ENCODE peak calls at places on chromosomes 12 and 14, in five cellular contexts. L is posterior cingulate gyrus, A is H54, O is kidney tubule cell, N is HuH-7. K is an unnamed sample.
A peak's percentile ranks its signal among the peaks of the same experiment; 100 is the strongest.

GRCh38 chr14:103207038-103207403 is 83.8 kb downstream of the TNFAIP2 start:
- DNase-seq in L (no peak), A (no peak), O (peak; percentile 89), N (peak; percentile 72), K (no peak)

GRCh38 chr14:23045419-23046357 is 3.7 kb downstream of the PSMB11 start:
- DNase-seq in L (no peak), A (no peak), O (no peak), N (no peak), K (no peak)

GRCh38 chr12:79559591-79559990 is 131.2 kb downstream of the PAWR start:
- DNase-seq in L (no peak), A (no peak), O (no peak), N (no peak), K (no peak)

GRCh38 chr12:4164591-4165558 is 108.7 kb upstream of the CCND2 start:
- DNase-seq in L (peak; percentile 30), A (peak; percentile 26), O (peak; percentile 86), N (no peak), K (peak; percentile 69)

GRCh38 chr12:1369942-1370620 is 224.3 kb downstream of the FBXL14 start:
- DNase-seq in L (no peak), A (no peak), O (peak; percentile 23), N (no peak), K (no peak)

GRCh38 chr12:19624401-19624930 is 185.2 kb downstream of the AEBP2 start:
- DNase-seq in L (no peak), A (no peak), O (peak; percentile 10), N (no peak), K (no peak)

GRCh38 chr14:101131451-101131916 is 228.0 kb upstream of the RTL1 start:
- DNase-seq in L (no peak), A (no peak), O (no peak), N (no peak), K (no peak)

GRCh38 chr14:101501341-101501740 is 60.0 kb upstream of the DIO3 start:
- DNase-seq in L (peak; percentile 22), A (no peak), O (no peak), N (no peak), K (no peak)

GRCh38 chr12:112979281-112979680 is 962 bp downstream of the OAS2 start:
- DNase-seq in L (no peak), A (no peak), O (no peak), N (no peak), K (peak; percentile 50)

GRCh38 chr12:72286526-72286925 is 14.4 kb downstream of the TRHDE start:
- DNase-seq in L (no peak), A (no peak), O (no peak), N (no peak), K (no peak)

GRCh38 chr12:78331764-78332163 is 501.1 kb downstream of the NAV3 start:
- DNase-seq in L (no peak), A (no peak), O (no peak), N (no peak), K (no peak)

GRCh38 chr14:51613436-51613835 is 38.3 kb upstream of the FRMD6 start:
- DNase-seq in L (no peak), A (no peak), O (no peak), N (no peak), K (no peak)

GRCh38 chr14:77040995-77041744 is 12.7 kb upstream of the IRF2BPL start:
- DNase-seq in L (no peak), A (no peak), O (no peak), N (no peak), K (no peak)

GRCh38 chr14:58750321-58751269 is 112.8 kb downstream of the DACT1 start:
- DNase-seq in L (no peak), A (no peak), O (no peak), N (no peak), K (no peak)

GRCh38 chr12:53744130-53744441 is 7.7 kb downstream of the CISTR start:
- DNase-seq in L (no peak), A (no peak), O (no peak), N (no peak), K (no peak)

GRCh38 chr12:107356266-107356936 is 263.1 kb upstream of the CRY1 start:
- DNase-seq in L (no peak), A (peak; percentile 55), O (peak; percentile 87), N (no peak), K (peak; percentile 80)

GRCh38 chr12:51183816-51184215 is 10.9 kb upstream of the TFCP2 start:
- DNase-seq in L (no peak), A (no peak), O (peak; percentile 47), N (no peak), K (no peak)